ENCODE peak calls at places on chromosomes 7 and 10, in seven cellular contexts. U, G, Y, M, Z, T and J are unnamed samples.

GRCh38 chr10:3330687-3331086 is 158.1 kb upstream of the PITRM1 start:
- DNase-seq in U (no peak), G (peak), Y (no peak), M (peak), Z (peak), T (no peak), J (peak)

GRCh38 chr7:159197066-159197975 is 52.7 kb upstream of the VIPR2 start:
- DNase-seq in U (peak), G (peak), Y (peak), M (no peak), Z (no peak), T (no peak), J (no peak)

GRCh38 chr7:108097703-108098102 is 32.5 kb downstream of the LAMB4 start:
- DNase-seq in U (no peak), G (peak), Y (no peak), M (no peak), Z (peak), T (no peak), J (no peak)

GRCh38 chr7:70017371-70017770 is 419.1 kb downstream of the AUTS2 start:
- DNase-seq in U (no peak), G (no peak), Y (no peak), M (no peak), Z (no peak), T (no peak), J (no peak)

GRCh38 chr10:63204667-63205391 is 71.7 kb downstream of the NRBF2 start:
- DNase-seq in U (no peak), G (no peak), Y (no peak), M (peak), Z (no peak), T (no peak), J (no peak)

GRCh38 chr7:42097756-42098155 is 139.3 kb downstream of the GLI3 start:
- DNase-seq in U (no peak), G (peak), Y (no peak), M (peak), Z (peak), T (no peak), J (peak)

GRCh38 chr7:28520074-28521015 is 108.0 kb downstream of the CREB5 start:
- DNase-seq in U (no peak), G (no peak), Y (no peak), M (no peak), Z (no peak), T (no peak), J (peak)

GRCh38 chr10:78212134-78212785 is 178.6 kb downstream of the RPS24 start:
- DNase-seq in U (no peak), G (no peak), Y (no peak), M (no peak), Z (no peak), T (no peak), J (no peak)

GRCh38 chr7:82672078-82672477 is 228.5 kb upstream of the CACNA2D1 start:
- DNase-seq in U (no peak), G (no peak), Y (no peak), M (peak), Z (no peak), T (no peak), J (peak)

GRCh38 chr7:116159711-116160110 is 50.6 kb upstream of the TES start:
- DNase-seq in U (no peak), G (no peak), Y (no peak), M (no peak), Z (no peak), T (no peak), J (no peak)

GRCh38 chr10:68235591-68235990 is 3.7 kb upstream of the ATOH7 start:
- DNase-seq in U (no peak), G (no peak), Y (no peak), M (no peak), Z (no peak), T (no peak), J (no peak)

GRCh38 chr10:110491346-110491745 is 6.4 kb upstream of the DUSP5 start:
- DNase-seq in U (no peak), G (no peak), Y (no peak), M (no peak), Z (no peak), T (no peak), J (no peak)

GRCh38 chr7:52639981-52640380 is 395.5 kb upstream of the POM121L12 start:
- DNase-seq in U (no peak), G (peak), Y (no peak), M (no peak), Z (no peak), T (no peak), J (no peak)

GRCh38 chr7:96238976-96239766 is 82.7 kb downstream of the SLC25A13 start:
- DNase-seq in U (no peak), G (no peak), Y (no peak), M (no peak), Z (no peak), T (no peak), J (peak)

GRCh38 chr7:636396-636795 is 90.1 kb upstream of the DNAAF5 start:
- DNase-seq in U (no peak), G (peak), Y (no peak), M (peak), Z (peak), T (no peak), J (no peak)

GRCh38 chr10:131646551-131647525 is 254.0 kb upstream of the PPP2R2D start:
- DNase-seq in U (no peak), G (no peak), Y (no peak), M (no peak), Z (no peak), T (peak), J (no peak)

GRCh38 chr10:78741541-78741940 is 327.2 kb upstream of the ZMIZ1 start:
- DNase-seq in U (no peak), G (no peak), Y (no peak), M (peak), Z (no peak), T (no peak), J (peak)

GRCh38 chr10:24723386-24723787 is 300 bp downstream of the ARHGAP21 start:
- DNase-seq in U (peak), G (no peak), Y (no peak), M (peak), Z (no peak), T (no peak), J (peak)

GRCh38 chr10:100482834-100483185 is 20.0 kb downstream of the WNT8B start:
- DNase-seq in U (no peak), G (no peak), Y (no peak), M (no peak), Z (no peak), T (no peak), J (no peak)

GRCh38 chr7:151174246-151175046 is 7.0 kb upstream of the GBX1 start:
- DNase-seq in U (no peak), G (peak), Y (peak), M (peak), Z (no peak), T (peak), J (peak)

GRCh38 chr10:91210014-91210413 is 10.4 kb upstream of the PCGF5 start:
- DNase-seq in U (no peak), G (no peak), Y (no peak), M (no peak), Z (no peak), T (no peak), J (no peak)

GRCh38 chr7:67371429-67372305 is 375.0 kb downstream of the TYW1 start:
- DNase-seq in U (peak), G (peak), Y (peak), M (peak), Z (peak), T (peak), J (peak)

GRCh38 chr7:138313829-138314178 is 146.3 kb upstream of the TRIM24 start:
- DNase-seq in U (no peak), G (no peak), Y (no peak), M (no peak), Z (peak), T (no peak), J (no peak)

GRCh38 chr7:67777119-67777518 is 780.5 kb downstream of the TYW1 start:
- DNase-seq in U (no peak), G (no peak), Y (no peak), M (no peak), Z (no peak), T (no peak), J (no peak)

GRCh38 chr10:48450233-48450810 is 143.8 kb downstream of the MAPK8 start:
- DNase-seq in U (no peak), G (no peak), Y (peak), M (no peak), Z (no peak), T (peak), J (no peak)

GRCh38 chr7:93973134-93973533 is 31.0 kb downstream of the BET1 start:
- DNase-seq in U (no peak), G (no peak), Y (no peak), M (no peak), Z (no peak), T (no peak), J (peak)

GRCh38 chr10:119403927-119404326 is 138.6 kb downstream of the RGS10 start:
- DNase-seq in U (no peak), G (no peak), Y (no peak), M (peak), Z (no peak), T (no peak), J (no peak)

GRCh38 chr10:101120884-101121660 is 10.0 kb upstream of the TLX1 start:
- DNase-seq in U (no peak), G (no peak), Y (peak), M (no peak), Z (no peak), T (no peak), J (no peak)

GRCh38 chr7:122305475-122306319 is 1.1 kb upstream of the FEZF1 start:
- DNase-seq in U (no peak), G (peak), Y (peak), M (no peak), Z (no peak), T (peak), J (no peak)

GRCh38 chr10:88281592-88282268 is 301.4 kb downstream of the RNLS start:
- DNase-seq in U (no peak), G (no peak), Y (no peak), M (peak), Z (no peak), T (no peak), J (peak)

GRCh38 chr10:13792011-13792410 is 205.2 kb downstream of the PRPF18 start:
- DNase-seq in U (no peak), G (no peak), Y (no peak), M (no peak), Z (no peak), T (no peak), J (no peak)

GRCh38 chr10:53839437-53840039 is 961.5 kb downstream of the PCDH15 start:
- DNase-seq in U (no peak), G (peak), Y (no peak), M (peak), Z (no peak), T (no peak), J (peak)

GRCh38 chr7:66682350-66683093 is 53.8 kb downstream of the KCTD7 start:
- DNase-seq in U (no peak), G (peak), Y (no peak), M (peak), Z (peak), T (no peak), J (peak)

GRCh38 chr7:28714452-28715120 is 243.5 kb downstream of the TRIL start:
- DNase-seq in U (no peak), G (no peak), Y (no peak), M (no peak), Z (no peak), T (no peak), J (no peak)

GRCh38 chr7:129315916-129316315 is 91.1 kb downstream of the AHCYL2 start:
- DNase-seq in U (no peak), G (no peak), Y (no peak), M (no peak), Z (no peak), T (no peak), J (no peak)

GRCh38 chr10:52220947-52221346 is 93.1 kb upstream of the DKK1 start:
- DNase-seq in U (no peak), G (no peak), Y (no peak), M (no peak), Z (no peak), T (no peak), J (no peak)

GRCh38 chr7:117219485-117219884 is 103.4 kb downstream of the WNT2 start:
- DNase-seq in U (no peak), G (no peak), Y (no peak), M (no peak), Z (no peak), T (no peak), J (peak)

GRCh38 chr10:103645141-103646054 is 151.9 kb downstream of the NEURL1 start:
- DNase-seq in U (no peak), G (peak), Y (no peak), M (peak), Z (peak), T (no peak), J (peak)

GRCh38 chr10:26391701-26392695 is 46.1 kb upstream of the APBB1IP start:
- DNase-seq in U (no peak), G (peak), Y (peak), M (no peak), Z (peak), T (peak), J (no peak)

GRCh38 chr10:32990811-32991210 is 32.8 kb upstream of the ITGB1 start:
- DNase-seq in U (no peak), G (no peak), Y (no peak), M (no peak), Z (peak), T (no peak), J (no peak)

GRCh38 chr7:18958627-18959026 is 158.8 kb downstream of the TWIST1 start:
- DNase-seq in U (no peak), G (no peak), Y (no peak), M (peak), Z (no peak), T (no peak), J (peak)
- H2BK5ac ChIP-seq in U (no peak), G (no peak), Y (no peak), M (no peak), Z (no peak), T (no peak), J (peak)

GRCh38 chr7:131511071-131511470 is 45.4 kb downstream of the PODXL start:
- DNase-seq in U (no peak), G (no peak), Y (no peak), M (no peak), Z (no peak), T (peak), J (no peak)
- H2BK5ac ChIP-seq in U (no peak), G (no peak), Y (no peak), M (no peak), Z (no peak), T (peak), J (no peak)

DNA sequence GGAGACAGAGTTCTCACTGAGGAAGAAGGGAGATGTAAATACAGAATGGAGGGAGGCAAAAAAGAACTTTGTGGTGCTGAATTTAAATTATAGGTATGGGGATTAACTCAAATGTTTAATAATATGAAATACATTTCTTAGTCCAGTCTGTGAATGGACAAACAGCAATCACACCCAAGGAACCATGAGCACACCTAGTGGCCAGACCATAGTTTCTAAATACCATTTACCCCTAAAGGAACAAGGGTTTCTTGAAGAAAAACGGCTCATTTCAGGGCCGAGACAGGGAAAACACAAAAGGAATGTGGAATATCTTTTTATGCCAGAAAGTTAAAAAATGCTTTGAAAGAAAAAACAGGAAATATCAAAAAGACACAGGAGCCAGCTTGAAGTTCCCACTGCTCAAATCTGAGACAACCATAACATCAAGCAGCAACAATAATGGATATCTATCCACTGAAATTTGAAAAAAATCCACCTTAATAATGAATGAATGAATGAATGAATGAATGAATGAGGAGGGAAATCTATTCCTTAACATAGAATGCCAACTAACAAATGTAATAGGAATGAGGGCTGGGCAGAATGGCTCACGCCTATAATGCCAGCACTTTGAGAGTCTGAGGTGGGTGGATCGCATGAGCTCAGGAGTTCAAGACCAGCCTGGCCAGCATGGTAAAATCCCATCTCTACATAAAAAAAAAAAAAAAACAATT is 8.6 kb downstream of the IPMK start:
- DNase-seq in U (no peak), G (no peak), Y (no peak), M (no peak), Z (no peak), T (no peak), J (no peak)
- H2BK5ac ChIP-seq in U (no peak), G (no peak), Y (no peak), M (no peak), Z (no peak), T (no peak), J (no peak)

GRCh38 chr10:5903563-5903962 is 13.5 kb downstream of the FBH1 start:
- DNase-seq in U (no peak), G (no peak), Y (no peak), M (no peak), Z (no peak), T (no peak), J (no peak)
- H2BK5ac ChIP-seq in U (no peak), G (no peak), Y (no peak), M (no peak), Z (no peak), T (no peak), J (no peak)